ENCODE peak calls at places on chromosome 17, in ten cellular contexts. P is brain microvascular endothelial cell, T is mucosa of descending colon, G is left ventricle myocardium inferior, R is ascending aorta, H is IMR-90, E is neuronal stem cell, X is breast epithelium, O is Peyer's patch, B is WERI-Rb-1. V is an unnamed sample. For H3K36me3, the result is how much of the 10 kb centered on the place peaks cover.

GRCh38 chr17:47895254-47895855 is 681 bp upstream of the SP2 start:
- DNase-seq in E (no peak), P (no peak), R (no peak), B (peak), O (peak), H (peak), G (no peak), T (no peak), X (no peak), V (peak)

GRCh38 chr17:61214753-61215152 is 184.9 kb upstream of the TBX2 start:
- DNase-seq in B (no peak), P (no peak), X (no peak), E (no peak), O (no peak), H (no peak), R (no peak), G (no peak), T (no peak), V (no peak)

GRCh38 chr17:17360087-17360730 is 57.0 kb downstream of the NT5M start:
- DNase-seq in B (no peak), X (no peak), H (no peak), O (no peak), P (no peak), G (no peak), T (no peak), R (no peak), E (no peak), V (no peak)

GRCh38 chr17:49843774-49844350 is 4.0 kb downstream of the TAC4 start:
- DNase-seq in G (no peak), O (no peak), X (no peak), P (no peak), E (no peak), T (no peak), R (no peak), H (no peak), B (peak), V (no peak)

GRCh38 chr17:47953945-47954344 is 3.7 kb downstream of the PRR15L start:
- DNase-seq in R (no peak), P (no peak), X (no peak), B (no peak), E (no peak), H (no peak), G (no peak), O (no peak), T (no peak), V (no peak)

GRCh38 chr17:79220201-79220714 is 145.6 kb downstream of the ENGASE start:
- DNase-seq in G (no peak), E (peak), P (no peak), B (no peak), X (no peak), T (peak), H (no peak), R (no peak), O (no peak), V (no peak)

GRCh38 chr17:80981062-80981902 is 10.4 kb upstream of the CHMP6 start:
- DNase-seq in R (no peak), H (no peak), T (peak), O (no peak), B (no peak), E (peak), G (no peak), P (no peak), X (no peak), V (no peak)

GRCh38 chr17:3777366-3777765 is 23.6 kb downstream of the ITGAE start:
- DNase-seq in E (no peak), B (no peak), H (no peak), G (no peak), R (no peak), T (no peak), X (no peak), O (no peak), P (no peak), V (no peak)

GRCh38 chr17:11554542-11554941 is 43.7 kb upstream of the DNAH9 start:
- DNase-seq in R (no peak), B (no peak), G (no peak), T (no peak), P (no peak), X (no peak), E (no peak), O (no peak), H (no peak), V (no peak)

GRCh38 chr17:75571197-75571884 is 16.3 kb upstream of the MYO15B start:
- DNase-seq in B (no peak), E (no peak), O (peak), G (no peak), X (no peak), P (peak), H (peak), T (no peak), R (no peak), V (peak)

GRCh38 chr17:6528557-6528956 is 27.8 kb downstream of the PITPNM3 start:
- DNase-seq in B (no peak), T (no peak), O (no peak), H (no peak), X (no peak), P (no peak), E (no peak), G (no peak), R (peak), V (no peak)

GRCh38 chr17:47823519-47823918 is 1.9 kb upstream of the OSBPL7 start:
- DNase-seq in H (no peak), P (no peak), R (no peak), G (no peak), E (no peak), X (no peak), O (no peak), B (no peak), T (no peak), V (no peak)

GRCh38 chr17:62713096-62713870 is 85.8 kb downstream of the MRC2 start:
- DNase-seq in O (no peak), X (no peak), B (no peak), G (no peak), R (no peak), H (no peak), P (no peak), T (no peak), E (no peak), V (no peak)

GRCh38 chr17:9798724-9799123 is 7.3 kb upstream of the DHRS7C start:
- DNase-seq in E (no peak), R (no peak), P (no peak), B (no peak), T (no peak), O (no peak), H (no peak), G (no peak), X (no peak), V (no peak)

GRCh38 chr17:75110307-75110937 is 653 bp downstream of the ARMC7 start:
- DNase-seq in R (no peak), H (no peak), B (no peak), E (no peak), X (no peak), G (no peak), P (no peak), T (no peak), O (peak), V (peak)

GRCh38 chr17:7191571-7192270 is 12.6 kb upstream of the ASGR1 start:
- DNase-seq in B (peak), G (no peak), E (peak), X (no peak), O (no peak), R (no peak), T (no peak), H (peak), P (no peak), V (peak)

GRCh38 chr17:66310528-66311148 is 8.2 kb downstream of the PRKCA start:
- DNase-seq in G (no peak), X (no peak), H (no peak), O (no peak), T (no peak), E (no peak), R (no peak), P (no peak), B (peak), V (no peak)

GRCh38 chr17:64736804-64737492 is 74.8 kb upstream of the SMURF2 start:
- DNase-seq in R (no peak), P (peak), X (no peak), E (no peak), O (no peak), H (peak), B (peak), G (no peak), T (no peak), V (no peak)

GRCh38 chr17:56290486-56291118 is 137.3 kb downstream of the ANKFN1 start:
- DNase-seq in T (no peak), R (no peak), P (no peak), B (no peak), E (no peak), H (no peak), G (no peak), O (no peak), X (no peak), V (no peak)

GRCh38 chr17:14373587-14374259 is 72.8 kb downstream of the HS3ST3B1 start:
- DNase-seq in B (no peak), T (no peak), G (no peak), O (no peak), E (no peak), H (peak), X (no peak), P (peak), R (no peak), V (no peak)

GRCh38 chr17:2692781-2693135 is 18.8 kb downstream of the CLUH start:
- DNase-seq in P (no peak), T (no peak), R (no peak), H (no peak), B (no peak), E (no peak), X (peak), O (no peak), G (no peak), V (no peak)
- H3K36me3 ChIP-seq in P (under half), T (under half), R (half or more), H (under half), B (half or more), E (under half), X (under half), O (half or more), G (half or more), V (half or more)

DNA sequence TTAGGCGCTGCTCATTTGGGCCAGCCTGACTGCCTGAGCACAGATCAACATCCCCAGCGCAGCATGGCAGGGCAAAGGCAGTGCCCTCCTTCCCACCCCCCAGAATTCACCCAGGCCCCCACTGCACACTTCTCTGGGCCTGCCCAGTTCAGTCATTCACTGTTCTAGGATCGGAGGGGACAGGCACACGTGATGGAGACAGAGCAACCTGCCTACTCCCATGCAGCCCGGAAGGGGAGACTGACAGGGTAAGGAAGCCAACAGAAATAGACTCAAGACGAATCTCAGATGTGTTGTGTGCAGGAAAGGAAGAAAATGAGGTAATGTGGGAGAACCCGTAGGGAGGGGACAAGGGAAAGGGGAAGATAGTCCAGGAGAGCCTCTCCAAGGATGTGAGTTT is 59.2 kb upstream of the LYRM9 start:
- DNase-seq in E (no peak), B (no peak), P (no peak), H (no peak), R (no peak), X (no peak), O (no peak), G (no peak), T (no peak), V (no peak)
- H3K36me3 ChIP-seq in E (under half), B (under half), P (under half), H (under half), R (under half), X (under half), O (under half), G (under half), T (under half), V (under half)

DNA sequence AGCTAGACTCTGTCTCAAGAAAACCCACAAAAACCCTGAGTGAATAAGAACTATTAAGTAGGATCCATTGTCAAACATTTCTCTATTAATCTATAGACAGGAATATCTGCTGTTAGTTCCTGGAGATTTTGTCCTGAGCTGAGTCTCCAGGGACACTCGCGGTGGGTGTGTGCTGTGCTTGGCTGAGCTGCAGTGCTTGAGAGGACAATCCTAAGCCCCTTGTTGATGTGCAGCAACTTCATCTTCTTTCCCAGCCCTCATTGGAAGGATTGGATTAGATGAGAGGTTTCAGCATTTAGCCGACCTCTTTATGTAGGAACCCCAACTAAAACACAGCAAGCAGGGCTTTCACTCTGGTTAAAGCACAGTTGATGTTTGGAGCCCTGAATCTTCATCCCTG is 33.3 kb downstream of the NDEL1 start:
- DNase-seq in T (no peak), P (no peak), R (no peak), O (no peak), X (no peak), B (peak), E (no peak), G (no peak), H (no peak), V (no peak)
- H3K36me3 ChIP-seq in T (under half), P (half or more), R (under half), O (half or more), X (under half), B (under half), E (under half), G (under half), H (half or more), V (half or more)

GRCh38 chr17:34755371-34755770 is 176.0 kb downstream of the TMEM132E start:
- DNase-seq in R (peak), O (no peak), E (no peak), P (no peak), H (no peak), G (no peak), T (no peak), X (no peak), B (no peak), V (no peak)
- H3K36me3 ChIP-seq in R (under half), O (under half), E (under half), P (under half), H (under half), G (under half), T (under half), X (under half), B (under half), V (under half)

GRCh38 chr17:82619211-82619610 is 29.0 kb downstream of the WDR45B start:
- DNase-seq in O (no peak), P (no peak), E (no peak), B (no peak), T (no peak), R (no peak), H (no peak), G (no peak), X (no peak), V (no peak)
- H3K36me3 ChIP-seq in O (half or more), P (half or more), E (under half), B (half or more), T (under half), R (half or more), H (half or more), G (half or more), X (under half), V (half or more)

GRCh38 chr17:19780846-19781245 is 32.7 kb upstream of the ALDH3A1 start:
- DNase-seq in O (no peak), B (no peak), E (no peak), X (no peak), P (no peak), T (no peak), G (no peak), H (no peak), R (no peak), V (no peak)

GRCh38 chr17:19785854-19786253 is 37.8 kb upstream of the ALDH3A1 start:
- DNase-seq in B (peak), P (no peak), E (no peak), O (no peak), G (no peak), R (no peak), X (no peak), T (no peak), H (peak), V (no peak)

GRCh38 chr17:19781488-19782458 is 33.7 kb upstream of the ALDH3A1 start:
- DNase-seq in T (no peak), B (no peak), P (no peak), E (no peak), G (no peak), O (no peak), X (no peak), H (no peak), R (no peak), V (no peak)
- H3K36me3 ChIP-seq in T (under half), B (under half), P (under half), E (under half), G (half or more), O (under half), X (under half), H (under half), R (half or more), V (half or more)

GRCh38 chr17:68424188-68424587 is 33.1 kb downstream of the WIPI1 start:
- DNase-seq in B (no peak), P (no peak), T (no peak), R (no peak), E (no peak), G (no peak), X (no peak), O (no peak), H (no peak), V (no peak)
- H3K36me3 ChIP-seq in B (under half), P (under half), T (under half), R (half or more), E (under half), G (half or more), X (under half), O (half or more), H (half or more), V (half or more)

DNA sequence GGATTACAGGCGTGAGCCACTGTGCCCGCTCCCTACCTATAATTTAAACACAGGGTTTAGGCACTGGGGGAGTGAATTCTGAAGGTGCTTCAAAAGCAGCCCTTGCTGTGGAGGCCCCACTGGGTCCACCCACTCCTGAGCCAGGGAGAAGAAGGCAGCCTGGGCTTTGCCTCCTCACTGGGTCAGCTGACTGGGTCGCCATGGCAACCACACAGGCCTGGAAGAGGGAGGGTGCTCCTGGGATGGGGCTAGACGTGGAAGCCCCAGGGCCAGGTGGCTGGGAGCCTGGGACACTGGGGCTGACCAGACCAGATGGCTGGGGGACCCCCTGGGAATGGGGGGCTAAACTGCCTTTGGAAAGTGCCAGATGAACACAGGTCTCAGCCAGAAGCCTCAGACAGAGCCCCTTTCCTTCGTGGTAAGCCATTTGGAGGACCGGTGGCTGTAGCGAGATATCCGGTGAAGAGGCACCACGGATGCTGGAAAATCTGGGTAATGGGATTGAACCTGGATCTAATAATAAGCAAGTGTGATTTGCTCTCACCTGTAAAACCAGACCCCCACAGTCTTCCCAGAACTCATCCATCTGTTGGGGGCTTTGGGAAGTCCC is 32.9 kb downstream of the TRARG1 start:
- DNase-seq in X (no peak), G (no peak), O (no peak), T (peak), P (no peak), E (peak), H (no peak), B (peak), R (no peak), V (no peak)
- H3K36me3 ChIP-seq in X (under half), G (under half), O (under half), T (under half), P (under half), E (under half), H (under half), B (under half), R (under half), V (under half)

GRCh38 chr17:38717139-38717745 is 12.2 kb downstream of the MLLT6 start:
- DNase-seq in G (no peak), R (no peak), X (no peak), H (no peak), P (no peak), E (no peak), O (no peak), T (no peak), B (no peak), V (no peak)
- H3K36me3 ChIP-seq in G (half or more), R (half or more), X (under half), H (half or more), P (under half), E (under half), O (half or more), T (under half), B (half or more), V (half or more)

V was measured in lower lobe of right lung.